ENCODE peak calls at places on chromosomes 13 and 19, in nine cellular contexts. X is colonic mucosa; B is RWPE1; S is coronary artery; C is cardiac muscle cell; L is heart left ventricle; R is ascending aorta; M is IMR-90; O is CD4-positive, alpha-beta memory T cell. A is an unnamed sample.

GRCh38 chr19:7013678-7014077 is 7.6 kb downstream of the MBD3L2B start:
- DNase-seq in X (peak), B (peak), S (no peak), C (no peak), L (no peak), R (no peak), M (no peak), O (no peak), A (no peak)

GRCh38 chr13:113162783-113163685 is 4.6 kb downstream of the PROZ start:
- DNase-seq in X (no peak), B (no peak), S (no peak), C (no peak), L (no peak), R (no peak), M (no peak), O (no peak), A (no peak)

GRCh38 chr13:49635599-49636433 is 7.5 kb downstream of the ARL11 start:
- DNase-seq in X (no peak), B (no peak), S (no peak), C (peak), L (peak), R (no peak), M (peak), O (peak), A (no peak)

GRCh38 chr19:11496391-11497163 is 9.1 kb downstream of the ZNF653 start:
- DNase-seq in X (peak), B (peak), S (no peak), C (peak), L (no peak), R (peak), M (peak), O (peak), A (no peak)

GRCh38 chr13:21060063-21060826 is 1.1 kb downstream of the LATS2 start:
- DNase-seq in X (peak), B (peak), S (no peak), C (peak), L (peak), R (no peak), M (peak), O (no peak), A (peak)

GRCh38 chr19:31976775-31977536 is 368.5 kb upstream of the ZNF507 start:
- DNase-seq in X (no peak), B (no peak), S (peak), C (no peak), L (no peak), R (no peak), M (no peak), O (no peak), A (no peak)

GRCh38 chr19:30911491-30911890 is 437.7 kb downstream of the TSHZ3 start:
- DNase-seq in X (no peak), B (no peak), S (no peak), C (no peak), L (no peak), R (no peak), M (no peak), O (no peak), A (no peak)

GRCh38 chr13:50594276-50594970 is 249.1 kb downstream of the DLEU7 start:
- DNase-seq in X (no peak), B (no peak), S (no peak), C (no peak), L (no peak), R (no peak), M (no peak), O (no peak), A (peak)

GRCh38 chr13:42239644-42240043 is 32.3 kb upstream of the AKAP11 start:
- DNase-seq in X (no peak), B (no peak), S (no peak), C (no peak), L (no peak), R (no peak), M (peak), O (no peak), A (no peak)

GRCh38 chr13:45536224-45536623 is 71.5 kb downstream of the COG3 start:
- DNase-seq in X (no peak), B (no peak), S (no peak), C (no peak), L (no peak), R (no peak), M (no peak), O (no peak), A (no peak)

GRCh38 chr19:35054626-35055025 is 13.1 kb downstream of the HPN start:
- DNase-seq in X (no peak), B (no peak), S (no peak), C (no peak), L (no peak), R (no peak), M (no peak), O (no peak), A (no peak)

GRCh38 chr19:52570005-52570861 is at the start of gene ZNF701:
- DNase-seq in X (peak), B (peak), S (peak), C (peak), L (peak), R (peak), M (peak), O (peak), A (peak)

GRCh38 chr13:113059891-113060290 is 45.7 kb upstream of the F7 start:
- DNase-seq in X (no peak), B (no peak), S (no peak), C (no peak), L (no peak), R (no peak), M (no peak), O (no peak), A (no peak)

GRCh38 chr19:11296264-11296663 is 304 bp downstream of the TSPAN16 start:
- DNase-seq in X (no peak), B (no peak), S (no peak), C (no peak), L (no peak), R (no peak), M (no peak), O (no peak), A (no peak)

GRCh38 chr13:21413013-21413412 is 46.1 kb downstream of the ZDHHC20 start:
- DNase-seq in X (no peak), B (no peak), S (no peak), C (no peak), L (no peak), R (no peak), M (peak), O (no peak), A (no peak)

GRCh38 chr19:7122701-7123100 is 53.2 kb downstream of the ZNF557 start:
- DNase-seq in X (no peak), B (no peak), S (no peak), C (no peak), L (no peak), R (no peak), M (no peak), O (no peak), A (no peak)

GRCh38 chr13:33642374-33643065 is 175.4 kb upstream of the RFC3 start:
- DNase-seq in X (no peak), B (peak), S (peak), C (no peak), L (peak), R (no peak), M (peak), O (no peak), A (peak)

GRCh38 chr19:5993516-5994406 is 15.8 kb upstream of the RANBP3 start:
- DNase-seq in X (no peak), B (no peak), S (no peak), C (no peak), L (peak), R (no peak), M (no peak), O (no peak), A (peak)

GRCh38 chr19:28012361-28012760 is 1200.6 kb downstream of the UQCRFS1 start:
- DNase-seq in X (no peak), B (no peak), S (no peak), C (peak), L (no peak), R (no peak), M (no peak), O (no peak), A (no peak)

GRCh38 chr19:29843180-29844051 is 31.6 kb downstream of the CCNE1 start:
- DNase-seq in X (peak), B (no peak), S (no peak), C (peak), L (peak), R (no peak), M (no peak), O (peak), A (peak)

GRCh38 chr19:8580710-8581281 is 3.6 kb upstream of the MYO1F start:
- DNase-seq in X (peak), B (peak), S (peak), C (peak), L (peak), R (peak), M (peak), O (peak), A (peak)

GRCh38 chr13:110149036-110149435 is 157.9 kb downstream of the COL4A1 start:
- DNase-seq in X (no peak), B (no peak), S (no peak), C (no peak), L (no peak), R (no peak), M (no peak), O (no peak), A (no peak)

GRCh38 chr13:101529419-101529818 is 76.9 kb downstream of the ITGBL1 start:
- DNase-seq in X (no peak), B (no peak), S (no peak), C (no peak), L (no peak), R (peak), M (peak), O (no peak), A (no peak)

GRCh38 chr19:47663911-47664771 is 49.1 kb upstream of the EHD2 start:
- DNase-seq in X (peak), B (peak), S (peak), C (peak), L (peak), R (peak), M (peak), O (no peak), A (peak)
- H3K27ac ChIP-seq in X (peak), B (peak), S (peak), C (peak), L (peak), R (peak), M (peak), O (no peak), A (peak)

GRCh38 chr19:13040916-13041292 is 45.6 kb downstream of the NFIX start:
- DNase-seq in X (no peak), B (no peak), S (no peak), C (no peak), L (no peak), R (no peak), M (no peak), O (no peak), A (no peak)
- H3K27ac ChIP-seq in X (no peak), B (peak), S (peak), C (no peak), L (peak), R (peak), M (no peak), O (no peak), A (peak)

GRCh38 chr13:28429685-28430290 is 65.1 kb downstream of the FLT1 start:
- DNase-seq in X (no peak), B (no peak), S (no peak), C (no peak), L (no peak), R (no peak), M (peak), O (no peak), A (no peak)
- H3K27ac ChIP-seq in X (no peak), B (no peak), S (no peak), C (no peak), L (no peak), R (no peak), M (no peak), O (no peak), A (no peak)

GRCh38 chr19:49118565-49119410 is at the start of gene C19orf73:
- DNase-seq in X (peak), B (peak), S (peak), C (peak), L (peak), R (peak), M (peak), O (peak), A (peak)

GRCh38 chr19:49120868-49121267 is 1.5 kb downstream of the PPFIA3 start:
- DNase-seq in X (no peak), B (no peak), S (no peak), C (no peak), L (no peak), R (no peak), M (no peak), O (no peak), A (no peak)

GRCh38 chr19:49119411-49120324 is at the start of gene PPFIA3:
- DNase-seq in X (peak), B (no peak), S (no peak), C (peak), L (peak), R (no peak), M (peak), O (no peak), A (peak)

GRCh38 chr19:49117677-49118564 is 1.0 kb downstream of the C19orf73 start:
- DNase-seq in X (peak), B (no peak), S (no peak), C (no peak), L (peak), R (no peak), M (no peak), O (no peak), A (no peak)

DNA sequence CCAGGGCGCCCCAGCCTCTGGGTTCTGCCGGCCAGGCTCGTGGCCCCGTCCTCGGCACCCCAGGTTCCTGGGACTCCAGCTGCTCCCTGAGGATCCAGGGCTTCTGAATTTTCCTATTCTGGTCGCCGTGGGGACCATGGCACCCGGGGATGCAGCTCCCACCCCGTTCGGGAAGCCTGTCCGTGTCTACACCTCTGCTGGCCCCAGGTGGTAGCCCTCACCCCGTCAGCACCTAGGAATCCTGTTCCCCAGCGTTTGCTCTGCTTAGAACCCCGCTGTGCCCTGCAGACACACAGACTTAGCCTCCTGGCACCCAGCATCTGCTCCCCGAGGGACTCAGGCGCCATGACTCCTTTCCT is 960 bp downstream of the PPFIA3 start:
- DNase-seq in X (no peak), B (no peak), S (no peak), C (no peak), L (no peak), R (no peak), M (no peak), O (no peak), A (no peak)
- H3K27ac ChIP-seq in X (no peak), B (no peak), S (no peak), C (no peak), L (no peak), R (no peak), M (no peak), O (no peak), A (peak)

GRCh38 chr19:904545-904944 is 8.5 kb downstream of the R3HDM4 start:
- DNase-seq in X (no peak), B (no peak), S (no peak), C (no peak), L (no peak), R (no peak), M (no peak), O (no peak), A (no peak)

GRCh38 chr19:903266-903797 is 9.7 kb downstream of the R3HDM4 start:
- DNase-seq in X (no peak), B (no peak), S (no peak), C (no peak), L (no peak), R (no peak), M (peak), O (no peak), A (peak)

GRCh38 chr19:906480-906879 is 6.5 kb downstream of the R3HDM4 start:
- DNase-seq in X (no peak), B (no peak), S (no peak), C (no peak), L (no peak), R (no peak), M (no peak), O (no peak), A (no peak)

GRCh38 chr19:911197-912033 is 1.6 kb downstream of the R3HDM4 start:
- DNase-seq in X (no peak), B (no peak), S (no peak), C (no peak), L (no peak), R (no peak), M (no peak), O (no peak), A (peak)

DNA sequence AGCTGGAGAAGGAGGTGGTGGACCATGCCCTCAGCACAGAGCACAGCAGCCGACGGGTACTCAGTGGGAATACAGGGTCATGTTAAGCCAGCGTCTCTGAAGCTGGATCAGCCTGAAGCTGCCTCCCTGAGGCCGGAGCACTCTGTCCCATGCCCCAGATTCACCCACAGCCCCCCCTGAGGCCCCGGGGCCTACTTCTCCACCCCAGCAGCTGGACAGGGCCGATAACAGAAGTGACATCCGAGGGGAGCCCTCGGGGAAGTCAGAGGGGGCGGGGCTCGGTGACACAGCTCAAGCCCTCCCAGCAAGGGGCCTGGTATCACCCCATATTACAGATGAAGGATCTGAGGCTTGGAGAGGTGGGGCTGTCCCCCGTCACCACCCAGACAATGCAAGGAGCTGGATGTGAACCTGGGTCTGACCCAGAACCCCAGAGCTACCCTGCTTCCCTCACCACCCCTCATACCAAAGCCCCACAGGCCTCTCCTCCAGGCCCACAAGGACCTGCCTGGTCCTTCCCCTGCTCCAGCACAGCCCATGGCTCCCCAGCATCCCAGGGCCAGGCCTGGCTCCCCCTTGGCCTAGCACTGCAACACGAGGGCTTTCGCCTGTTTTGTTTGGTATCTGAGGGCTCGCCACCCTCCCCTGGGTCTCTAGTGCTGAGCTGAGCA is 5.7 kb downstream of the R3HDM4 start:
- DNase-seq in X (no peak), B (no peak), S (no peak), C (no peak), L (peak), R (no peak), M (no peak), O (no peak), A (peak)
- H3K27ac ChIP-seq in X (peak), B (peak), S (no peak), C (no peak), L (no peak), R (no peak), M (no peak), O (peak), A (peak)

GRCh38 chr19:13100031-13100588 is 2.5 kb downstream of the LYL1 start:
- DNase-seq in X (no peak), B (no peak), S (no peak), C (no peak), L (no peak), R (no peak), M (no peak), O (peak), A (peak)

GRCh38 chr19:13102416-13102665 is 317 bp downstream of the LYL1 start:
- DNase-seq in X (no peak), B (no peak), S (no peak), C (no peak), L (no peak), R (no peak), M (no peak), O (no peak), A (no peak)

GRCh38 chr19:13099073-13099999 is 3.3 kb downstream of the LYL1 start:
- DNase-seq in X (peak), B (no peak), S (no peak), C (no peak), L (peak), R (no peak), M (no peak), O (peak), A (peak)

GRCh38 chr19:13101590-13102415 is 855 bp downstream of the LYL1 start:
- DNase-seq in X (no peak), B (no peak), S (no peak), C (no peak), L (no peak), R (no peak), M (no peak), O (no peak), A (no peak)

GRCh38 chr19:13100871-13101589 is 1.6 kb downstream of the LYL1 start:
- DNase-seq in X (no peak), B (no peak), S (no peak), C (no peak), L (no peak), R (no peak), M (no peak), O (no peak), A (peak)
- H3K27ac ChIP-seq in X (no peak), B (peak), S (peak), C (no peak), L (peak), R (peak), M (no peak), O (peak), A (peak)